ENCODE peak calls at places on chromosomes 3 and 15, in nine cellular contexts. U is RPMI8226; L is ureter; W is GF-D8; M is stimulated activated CD4-positive, alpha-beta T cell treated with anti-CD3 and anti-CD28 coated beads, Interleukin-2, amount 100 ng/mL, for 48 hours; Q is H9; A is T47D; X is stimulated activated naive CD4-positive, alpha-beta T cell; V is MM.1S. J is an unnamed sample.

GRCh38 chr15:78730955-78731354 is 80.3 kb downstream of the ADAMTS7 start:
- DNase-seq in W (no peak), U (no peak), L (no peak), X (no peak), Q (no peak), A (no peak), V (no peak), M (no peak), J (no peak)

GRCh38 chr15:36075333-36075732 is 504.1 kb upstream of the CDIN1 start:
- DNase-seq in W (no peak), Q (no peak), U (no peak), M (no peak), X (no peak), V (no peak), A (no peak), L (no peak), J (no peak)

GRCh38 chr3:43879166-43879565 is 188.4 kb downstream of the ABHD5 start:
- DNase-seq in V (peak; percentile 19), M (no peak), L (no peak), U (peak; percentile 29), A (peak; percentile 81), W (no peak), X (no peak), Q (peak; percentile 88), J (peak; percentile 85)

GRCh38 chr15:66404532-66404931 is 17.8 kb downstream of the MAP2K1 start:
- DNase-seq in U (no peak), W (peak; percentile 42), L (no peak), A (no peak), V (no peak), Q (peak; percentile 89), M (no peak), X (no peak), J (peak; percentile 80)

GRCh38 chr15:70356919-70357318 is 259.2 kb upstream of the TLE3 start:
- DNase-seq in W (no peak), M (no peak), U (no peak), V (no peak), L (no peak), Q (no peak), A (no peak), X (no peak), J (no peak)

GRCh38 chr3:141972394-141972793 is 96.0 kb downstream of the ATP1B3 start:
- DNase-seq in A (no peak), Q (no peak), W (no peak), L (no peak), U (no peak), V (no peak), M (no peak), X (no peak), J (no peak)

GRCh38 chr15:36590838-36591237 is 11.4 kb downstream of the CDIN1 start:
- DNase-seq in M (no peak), L (no peak), W (no peak), U (no peak), X (no peak), A (no peak), Q (no peak), V (peak; percentile 58), J (no peak)

GRCh38 chr3:147191795-147192385 is 214.5 kb downstream of the ZIC4 start:
- DNase-seq in L (no peak), M (no peak), A (peak; percentile 81), X (no peak), W (no peak), Q (peak; percentile 59), V (peak; percentile 49), U (peak; percentile 45), J (peak; percentile 58)

J was measured in ELF-1.